ENCODE peak calls at places on chromosomes 16 and 17, in four cellular contexts. V, Q, D and P are unnamed samples.

GRCh38 chr17:1643293-1643998 is 2.1 kb downstream of the SCARF1 start:
- DNase-seq in V (no peak), Q (peak), D (no peak), P (peak)

GRCh38 chr17:12342609-12343248 is 322.1 kb downstream of the MAP2K4 start:
- DNase-seq in V (no peak), Q (peak), D (no peak), P (peak)

GRCh38 chr16:80683646-80684045 is 120.8 kb downstream of the CDYL2 start:
- DNase-seq in V (no peak), Q (no peak), D (no peak), P (no peak)

GRCh38 chr16:9296273-9296593 is 204.8 kb downstream of the HAPSTR1 start:
- DNase-seq in V (no peak), Q (no peak), D (no peak), P (no peak)

GRCh38 chr17:49968380-49969133 is 433 bp upstream of the DLX4 start:
- DNase-seq in V (peak), Q (peak), D (peak), P (peak)

GRCh38 chr17:413016-413350 is 60.4 kb upstream of the RPH3AL start:
- DNase-seq in V (no peak), Q (no peak), D (no peak), P (no peak)

GRCh38 chr16:71513302-71513701 is 12.9 kb upstream of the CHST4 start:
- DNase-seq in V (no peak), Q (no peak), D (no peak), P (no peak)

GRCh38 chr16:66154801-66155200 is 211.7 kb upstream of the CDH5 start:
- DNase-seq in V (no peak), Q (no peak), D (no peak), P (no peak)

GRCh38 chr17:2684549-2684948 is 27.0 kb downstream of the CLUH start:
- DNase-seq in V (no peak), Q (no peak), D (no peak), P (no peak)

GRCh38 chr17:59753522-59754467 is 46.3 kb downstream of the VMP1 start:
- DNase-seq in V (peak), Q (peak), D (peak), P (peak)

GRCh38 chr16:25109643-25110042 is 1.9 kb upstream of the LCMT1 start:
- DNase-seq in V (peak), Q (peak), D (peak), P (no peak)

GRCh38 chr17:49995055-49995738 is at the start of gene DLX3:
- DNase-seq in V (no peak), Q (peak), D (peak), P (peak)

GRCh38 chr17:76039121-76039520 is 12.0 kb upstream of the EVPL start:
- DNase-seq in V (no peak), Q (no peak), D (no peak), P (no peak)

GRCh38 chr16:81661082-81661481 is 118.0 kb upstream of the PLCG2 start:
- DNase-seq in V (no peak), Q (no peak), D (no peak), P (no peak)

GRCh38 chr16:77877712-77878111 is 89.3 kb downstream of the VAT1L start:
- DNase-seq in V (peak), Q (peak), D (peak), P (peak)

GRCh38 chr16:73265124-73265838 is 217.4 kb upstream of the ZFHX3 start:
- DNase-seq in V (no peak), Q (no peak), D (no peak), P (no peak)

GRCh38 chr16:64397945-64398508 is 723.8 kb downstream of the CDH11 start:
- DNase-seq in V (no peak), Q (no peak), D (peak), P (no peak)

GRCh38 chr16:68265078-68265925 is 976 bp downstream of the SLC7A6 start:
- DNase-seq in V (peak), Q (peak), D (peak), P (peak)

GRCh38 chr16:28823291-28823718 is 506 bp downstream of the ATXN2L start:
- DNase-seq in V (no peak), Q (no peak), D (no peak), P (no peak)

GRCh38 chr16:57883480-57883879 is 81.2 kb upstream of the KIFC3 start:
- DNase-seq in V (no peak), Q (no peak), D (no peak), P (no peak)

GRCh38 chr16:3038256-3038655 is 1.5 kb upstream of the BICDL2 start:
- DNase-seq in V (peak), Q (no peak), D (no peak), P (no peak)

GRCh38 chr17:50691550-50692447 is 15.9 kb downstream of the ANKRD40 start:
- DNase-seq in V (peak), Q (peak), D (no peak), P (no peak)

GRCh38 chr16:49350265-49351103 is 23.1 kb upstream of the C16orf78 start:
- DNase-seq in V (peak), Q (peak), D (peak), P (peak)

GRCh38 chr16:13307255-13307654 is 405.9 kb downstream of the SHISA9 start:
- DNase-seq in V (no peak), Q (no peak), D (no peak), P (no peak)

GRCh38 chr17:72632026-72632684 is 460.3 kb downstream of the SLC39A11 start:
- DNase-seq in V (peak), Q (peak), D (no peak), P (no peak)

GRCh38 chr17:78923660-78924453 is 1.3 kb downstream of the TIMP2 start:
- DNase-seq in V (no peak), Q (peak), D (peak), P (peak)

GRCh38 chr16:15976929-15977637 is 27.7 kb downstream of the ABCC1 start:
- DNase-seq in V (no peak), Q (peak), D (no peak), P (no peak)

GRCh38 chr17:28343491-28343932 is 8.0 kb downstream of the TNFAIP1 start:
- DNase-seq in V (no peak), Q (no peak), D (no peak), P (no peak)

GRCh38 chr17:42016411-42016831 is 818 bp downstream of the DNAJC7 start:
- DNase-seq in V (no peak), Q (no peak), D (peak), P (no peak)

GRCh38 chr17:40561871-40562611 is 3.2 kb downstream of the CCR7 start:
- DNase-seq in V (no peak), Q (peak), D (no peak), P (no peak)

GRCh38 chr17:21370430-21370829 is 5.7 kb upstream of the KCNJ12 start:
- DNase-seq in V (no peak), Q (no peak), D (no peak), P (peak)

GRCh38 chr16:81816793-81817210 is 37.7 kb downstream of the PLCG2 start:
- DNase-seq in V (no peak), Q (no peak), D (no peak), P (peak)

GRCh38 chr17:37527249-37527851 is 37.7 kb downstream of the DUSP14 start:
- DNase-seq in V (peak), Q (peak), D (peak), P (peak)

GRCh38 chr17:6712058-6712853 is 913 bp downstream of the SLC13A5 start:
- DNase-seq in V (peak), Q (peak), D (no peak), P (peak)

GRCh38 chr17:55926276-55926995 is 175.6 kb downstream of the PCTP start:
- DNase-seq in V (no peak), Q (no peak), D (no peak), P (peak)

GRCh38 chr17:1455291-1455747 is 713 bp downstream of the CRK start:
- DNase-seq in V (peak), Q (peak), D (peak), P (peak)

GRCh38 chr16:89162314-89162713 is 9.2 kb upstream of the CDH15 start:
- DNase-seq in V (no peak), Q (no peak), D (no peak), P (no peak)

GRCh38 chr16:89164847-89165684 is 6.5 kb upstream of the CDH15 start:
- DNase-seq in V (no peak), Q (no peak), D (no peak), P (no peak)

GRCh38 chr16:89166696-89167424 is 4.7 kb upstream of the CDH15 start:
- DNase-seq in V (no peak), Q (no peak), D (no peak), P (peak)

GRCh38 chr16:89163297-89163696 is 8.3 kb upstream of the CDH15 start:
- DNase-seq in V (no peak), Q (no peak), D (no peak), P (no peak)

DNA sequence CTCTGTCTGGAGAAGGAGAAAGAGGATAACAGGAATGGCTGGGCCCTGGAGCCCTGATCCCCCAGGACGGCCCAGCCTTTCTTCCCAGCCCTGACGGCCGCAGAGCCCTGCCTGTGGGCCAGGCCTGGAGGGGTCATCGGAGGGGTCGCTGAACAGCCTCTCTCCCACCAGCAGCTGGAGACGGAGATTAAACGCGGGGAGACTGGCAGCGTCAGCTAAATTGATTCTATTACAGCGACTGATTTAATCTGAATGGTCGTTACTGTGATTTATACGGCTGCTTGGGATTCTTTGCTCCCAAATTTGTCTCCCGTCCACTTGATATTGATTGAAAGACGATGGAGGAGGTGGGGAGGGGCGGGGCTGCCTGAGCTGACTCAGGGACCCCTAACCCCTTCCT is 7.1 kb upstream of the CDH15 start:
- DNase-seq in V (no peak), Q (no peak), D (no peak), P (no peak)
- TF ChIP-seq MYC in V (no peak), Q (no peak), D (no peak), P (no peak)

DNA sequence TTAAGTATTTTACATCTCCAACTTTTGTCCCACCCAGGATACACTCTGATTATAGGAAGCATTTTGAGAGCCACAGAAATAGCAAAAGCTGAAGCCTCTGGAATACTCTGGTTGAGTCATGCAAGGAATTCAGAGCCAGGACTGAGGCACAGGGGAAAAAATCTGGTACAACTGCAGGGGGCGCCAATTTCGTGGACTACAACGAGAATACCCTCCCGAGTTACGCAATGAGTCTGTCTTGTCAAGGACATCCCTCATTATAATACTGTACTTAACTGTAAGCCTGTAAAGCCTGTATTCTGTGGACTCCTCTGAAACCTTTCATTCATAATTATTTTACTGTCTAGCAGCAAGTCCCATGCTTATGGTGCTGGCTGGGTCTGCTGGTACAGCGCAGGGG is 7.8 kb downstream of the HOXB1 start:
- DNase-seq in V (no peak), Q (peak), D (no peak), P (peak)
- TF ChIP-seq CTCF in V (no peak), Q (peak), D (no peak), P (no peak)

GRCh38 chr17:62641101-62641500 is 13.6 kb downstream of the MRC2 start:
- DNase-seq in V (no peak), Q (no peak), D (no peak), P (no peak)

GRCh38 chr17:62648247-62648953 is 20.9 kb downstream of the MRC2 start:
- DNase-seq in V (no peak), Q (no peak), D (no peak), P (no peak)

GRCh38 chr17:62648954-62649294 is 21.5 kb downstream of the MRC2 start:
- DNase-seq in V (no peak), Q (no peak), D (no peak), P (no peak)

GRCh38 chr17:62643496-62643895 is 16.0 kb downstream of the MRC2 start:
- DNase-seq in V (no peak), Q (no peak), D (peak), P (no peak)

DNA sequence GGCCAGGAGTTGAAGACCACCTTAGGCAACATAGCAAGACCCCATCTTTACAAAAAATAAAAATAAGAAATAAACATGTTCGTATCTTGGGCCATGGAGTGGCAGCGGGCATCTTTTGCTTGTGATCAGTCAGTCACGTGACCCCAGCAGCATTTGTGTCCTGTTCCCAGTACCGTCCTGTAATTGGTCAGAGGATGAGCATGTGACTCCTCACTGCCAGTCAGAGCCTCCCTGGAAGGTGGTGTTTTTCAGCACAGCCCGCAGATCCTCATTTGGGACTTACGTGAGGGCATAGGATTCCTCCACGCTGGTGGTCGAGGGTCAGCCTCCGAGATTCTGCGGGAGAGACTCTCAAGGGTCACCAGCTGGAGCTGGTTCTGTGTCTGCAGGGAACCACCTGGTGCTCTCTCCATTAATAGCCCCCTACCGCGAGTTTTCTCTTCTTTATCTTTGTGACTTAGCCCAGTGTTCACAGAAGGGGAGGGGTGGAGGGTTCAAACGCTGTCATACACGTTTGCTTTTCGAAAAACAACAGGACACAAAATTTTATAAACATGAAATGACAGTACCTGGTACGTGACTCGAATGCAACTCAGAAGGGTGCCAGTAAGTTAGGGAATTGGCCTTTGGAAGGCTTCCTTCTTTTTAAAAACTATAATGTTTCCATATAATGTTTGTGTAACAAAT is 17.2 kb downstream of the MRC2 start:
- DNase-seq in V (peak), Q (peak), D (no peak), P (no peak)
- H3K4me3 ChIP-seq in V (no peak), Q (no peak), D (no peak), P (no peak)

DNA sequence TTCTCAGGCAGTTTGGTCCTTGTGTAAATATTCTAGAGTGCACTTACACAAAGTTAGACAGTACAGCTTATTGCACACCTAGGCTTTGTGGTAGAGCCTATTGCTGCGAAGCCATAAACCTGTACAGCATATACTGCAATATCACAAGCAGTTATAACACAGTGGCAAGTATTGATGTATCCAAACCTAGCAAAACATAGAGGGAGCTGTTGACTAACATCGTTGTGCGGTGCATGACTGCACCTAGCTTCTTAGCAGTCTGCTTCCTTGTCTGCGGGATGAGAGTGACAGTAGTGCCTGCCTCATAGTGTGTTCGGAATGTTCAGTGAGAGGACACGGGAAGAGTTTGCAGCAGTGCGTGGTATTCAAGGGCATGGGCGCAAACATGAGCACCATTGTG is 78.9 kb downstream of the MPRIP start:
- DNase-seq in V (no peak), Q (peak), D (no peak), P (no peak)
- TF ChIP-seq MYC in V (no peak), Q (no peak), D (no peak), P (no peak)

GRCh38 chr17:14212401-14212800 is 24.3 kb downstream of the CDRT15 start:
- DNase-seq in V (no peak), Q (no peak), D (no peak), P (no peak)

GRCh38 chr17:14211246-14211645 is 25.4 kb downstream of the CDRT15 start:
- DNase-seq in V (no peak), Q (no peak), D (no peak), P (no peak)

GRCh38 chr17:14209215-14209614 is 27.4 kb downstream of the CDRT15 start:
- DNase-seq in V (peak), Q (no peak), D (no peak), P (no peak)

GRCh38 chr17:14214271-14214670 is 22.4 kb downstream of the CDRT15 start:
- DNase-seq in V (no peak), Q (no peak), D (no peak), P (peak)

GRCh38 chr17:14211778-14212177 is 24.9 kb downstream of the CDRT15 start:
- DNase-seq in V (no peak), Q (no peak), D (no peak), P (peak)
- TF ChIP-seq CTCF in V (peak), Q (no peak), D (peak), P (no peak)

GRCh38 chr16:998211-998610 is 16.6 kb downstream of the SOX8 start:
- DNase-seq in V (no peak), Q (no peak), D (no peak), P (no peak)
- H3K4me3 ChIP-seq in V (no peak), Q (no peak), D (no peak), P (no peak)

GRCh38 chr17:58415371-58416055 is 1.8 kb downstream of the RNF43 start:
- DNase-seq in V (peak), Q (no peak), D (no peak), P (no peak)
- TF ChIP-seq MYC in V (peak), Q (no peak), D (no peak), P (no peak)

GRCh38 chr16:1779741-1780676 is 2.4 kb downstream of the SPSB3 start:
- DNase-seq in V (no peak), Q (no peak), D (no peak), P (no peak)

GRCh38 chr16:1780677-1781072 is 1.7 kb downstream of the SPSB3 start:
- DNase-seq in V (no peak), Q (no peak), D (no peak), P (no peak)

GRCh38 chr16:1782408-1783247 is at the start of the genes NUBP2 and SPSB3:
- DNase-seq in V (peak), Q (peak), D (peak), P (peak)

GRCh38 chr16:1781254-1781653 is 1.1 kb downstream of the SPSB3 start:
- DNase-seq in V (no peak), Q (no peak), D (no peak), P (no peak)

DNA sequence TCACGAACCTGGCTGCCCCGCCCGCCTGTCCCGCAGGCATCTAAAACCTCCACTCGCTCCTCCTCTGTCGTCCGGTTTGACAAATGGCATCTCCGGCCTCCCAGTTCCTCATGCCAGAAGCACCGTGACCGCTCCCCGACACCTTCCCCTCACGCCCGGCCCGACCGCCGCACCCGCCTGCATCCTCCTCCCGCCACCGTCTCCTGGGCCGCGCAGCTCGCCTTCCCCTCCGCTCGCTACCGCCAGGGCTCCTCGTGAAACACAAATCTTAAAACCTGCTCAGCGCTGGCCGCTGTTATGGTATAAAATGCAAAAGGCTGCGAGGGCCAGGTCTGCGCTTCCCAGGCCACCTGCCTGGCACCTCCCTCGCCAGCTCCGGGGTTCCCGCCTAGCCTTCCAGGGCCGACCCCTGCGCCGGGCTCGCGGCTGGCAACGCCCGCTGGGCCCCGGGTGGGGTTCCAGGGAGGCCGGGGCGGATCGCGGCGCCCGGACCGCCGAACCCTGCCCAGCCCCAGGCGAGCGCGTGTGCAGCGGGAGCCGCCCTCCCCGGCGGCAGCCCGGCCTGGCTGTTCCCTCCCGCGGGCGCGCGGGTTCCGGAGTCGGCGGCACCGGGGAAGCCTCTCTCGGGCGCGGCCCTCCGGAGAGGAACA is 488 bp downstream of the SPSB3 start:
- DNase-seq in V (no peak), Q (no peak), D (peak), P (peak)
- TF ChIP-seq CTCF in V (no peak), Q (no peak), D (peak), P (no peak)